ENCODE peak calls at places on chromosomes 13 and 19, in nine cellular contexts. One of them, this sample, is unnamed.

GRCh38 chr13:109163052-109163413 is 533.6 kb downstream of the MYO16 start:
- DNase-seq in thoracic aorta: no peak
- DNase-seq in fibroblast of mammary gland: no peak
- DNase-seq in endodermal cell: peak
- DNase-seq in K562: no peak
- DNase-seq in HL-60: no peak
- DNase-seq in astrocyte of the spinal cord: no peak
- DNase-seq in WTC11: no peak
- DNase-seq in H9: no peak
- DNase-seq in this sample: no peak

GRCh38 chr19:21463449-21464105 is 41.8 kb upstream of the ZNF429 start:
- DNase-seq in thoracic aorta: no peak
- DNase-seq in fibroblast of mammary gland: no peak
- DNase-seq in endodermal cell: peak
- DNase-seq in K562: peak
- DNase-seq in HL-60: no peak
- DNase-seq in astrocyte of the spinal cord: peak
- DNase-seq in WTC11: peak
- DNase-seq in H9: peak
- DNase-seq in this sample: peak

GRCh38 chr19:3509566-3509989 is 3.5 kb downstream of the FZR1 start:
- DNase-seq in thoracic aorta: no peak
- DNase-seq in fibroblast of mammary gland: peak
- DNase-seq in endodermal cell: no peak
- DNase-seq in K562: no peak
- DNase-seq in HL-60: no peak
- DNase-seq in astrocyte of the spinal cord: peak
- DNase-seq in WTC11: no peak
- DNase-seq in H9: no peak
- DNase-seq in this sample: no peak

GRCh38 chr13:25018729-25019115 is 77.2 kb upstream of the PABPC3 start:
- DNase-seq in thoracic aorta: no peak
- DNase-seq in fibroblast of mammary gland: no peak
- DNase-seq in endodermal cell: peak
- DNase-seq in K562: no peak
- DNase-seq in HL-60: no peak
- DNase-seq in astrocyte of the spinal cord: no peak
- DNase-seq in WTC11: peak
- DNase-seq in H9: peak
- DNase-seq in this sample: no peak

GRCh38 chr19:33040994-33041827 is 23.5 kb downstream of the RHPN2 start:
- DNase-seq in thoracic aorta: no peak
- DNase-seq in fibroblast of mammary gland: peak
- DNase-seq in endodermal cell: no peak
- DNase-seq in K562: no peak
- DNase-seq in HL-60: no peak
- DNase-seq in astrocyte of the spinal cord: peak
- DNase-seq in WTC11: no peak
- DNase-seq in H9: no peak
- DNase-seq in this sample: no peak

GRCh38 chr13:47672245-47672975 is 328.7 kb downstream of the SUCLA2 start:
- DNase-seq in thoracic aorta: no peak
- DNase-seq in fibroblast of mammary gland: peak
- DNase-seq in endodermal cell: no peak
- DNase-seq in K562: no peak
- DNase-seq in HL-60: no peak
- DNase-seq in astrocyte of the spinal cord: no peak
- DNase-seq in WTC11: no peak
- DNase-seq in H9: no peak
- DNase-seq in this sample: no peak

GRCh38 chr19:22976248-22976647 is 26.7 kb downstream of the ZNF728 start:
- DNase-seq in thoracic aorta: no peak
- DNase-seq in fibroblast of mammary gland: no peak
- DNase-seq in endodermal cell: no peak
- DNase-seq in K562: no peak
- DNase-seq in HL-60: no peak
- DNase-seq in astrocyte of the spinal cord: no peak
- DNase-seq in WTC11: no peak
- DNase-seq in H9: no peak
- DNase-seq in this sample: no peak

GRCh38 chr13:105491345-105491744 is 1044.1 kb downstream of the EFNB2 start:
- DNase-seq in thoracic aorta: no peak
- DNase-seq in fibroblast of mammary gland: no peak
- DNase-seq in endodermal cell: no peak
- DNase-seq in K562: no peak
- DNase-seq in HL-60: no peak
- DNase-seq in astrocyte of the spinal cord: no peak
- DNase-seq in WTC11: no peak
- DNase-seq in H9: no peak
- DNase-seq in this sample: no peak

GRCh38 chr19:29245221-29245620 is 32.3 kb upstream of the UQCRFS1 start:
- DNase-seq in thoracic aorta: no peak
- DNase-seq in fibroblast of mammary gland: no peak
- DNase-seq in endodermal cell: no peak
- DNase-seq in K562: no peak
- DNase-seq in HL-60: no peak
- DNase-seq in astrocyte of the spinal cord: no peak
- DNase-seq in WTC11: no peak
- DNase-seq in H9: no peak
- DNase-seq in this sample: no peak

GRCh38 chr19:4369109-4369887 is 25.9 kb downstream of the MPND start:
- DNase-seq in thoracic aorta: no peak
- DNase-seq in fibroblast of mammary gland: peak
- DNase-seq in endodermal cell: peak
- DNase-seq in K562: peak
- DNase-seq in HL-60: peak
- DNase-seq in astrocyte of the spinal cord: peak
- DNase-seq in WTC11: no peak
- DNase-seq in H9: peak
- DNase-seq in this sample: no peak

GRCh38 chr13:37751025-37751424 is 118.5 kb downstream of the TRPC4 start:
- DNase-seq in thoracic aorta: no peak
- DNase-seq in fibroblast of mammary gland: no peak
- DNase-seq in endodermal cell: no peak
- DNase-seq in K562: no peak
- DNase-seq in HL-60: no peak
- DNase-seq in astrocyte of the spinal cord: no peak
- DNase-seq in WTC11: no peak
- DNase-seq in H9: no peak
- DNase-seq in this sample: no peak

GRCh38 chr19:41297628-41298326 is 12.2 kb upstream of the CCDC97 start:
- DNase-seq in thoracic aorta: no peak
- DNase-seq in fibroblast of mammary gland: no peak
- DNase-seq in endodermal cell: no peak
- DNase-seq in K562: no peak
- DNase-seq in HL-60: no peak
- DNase-seq in astrocyte of the spinal cord: no peak
- DNase-seq in WTC11: no peak
- DNase-seq in H9: no peak
- DNase-seq in this sample: no peak

GRCh38 chr19:47760632-47760999 is 15.3 kb downstream of the NOP53 start:
- DNase-seq in thoracic aorta: no peak
- DNase-seq in fibroblast of mammary gland: no peak
- DNase-seq in endodermal cell: no peak
- DNase-seq in K562: no peak
- DNase-seq in HL-60: no peak
- DNase-seq in astrocyte of the spinal cord: no peak
- DNase-seq in WTC11: no peak
- DNase-seq in H9: no peak
- DNase-seq in this sample: no peak

GRCh38 chr19:17294051-17294891 is 9.0 kb downstream of the ABHD8 start:
- DNase-seq in thoracic aorta: no peak
- DNase-seq in fibroblast of mammary gland: no peak
- DNase-seq in endodermal cell: peak
- DNase-seq in K562: peak
- DNase-seq in HL-60: no peak
- DNase-seq in astrocyte of the spinal cord: no peak
- DNase-seq in WTC11: peak
- DNase-seq in H9: peak
- DNase-seq in this sample: peak

GRCh38 chr19:1843646-1844394 is 4.5 kb downstream of the REXO1 start:
- DNase-seq in thoracic aorta: no peak
- DNase-seq in fibroblast of mammary gland: no peak
- DNase-seq in endodermal cell: peak
- DNase-seq in K562: no peak
- DNase-seq in HL-60: no peak
- DNase-seq in astrocyte of the spinal cord: no peak
- DNase-seq in WTC11: no peak
- DNase-seq in H9: no peak
- DNase-seq in this sample: no peak

GRCh38 chr19:38774181-38774950 is 1.0 kb upstream of the LGALS7 start:
- DNase-seq in thoracic aorta: no peak
- DNase-seq in fibroblast of mammary gland: no peak
- DNase-seq in endodermal cell: no peak
- DNase-seq in K562: no peak
- DNase-seq in HL-60: no peak
- DNase-seq in astrocyte of the spinal cord: no peak
- DNase-seq in WTC11: no peak
- DNase-seq in H9: no peak
- DNase-seq in this sample: no peak

GRCh38 chr19:14354445-14354844 is 26.8 kb upstream of the ADGRE5 start:
- DNase-seq in thoracic aorta: no peak
- DNase-seq in fibroblast of mammary gland: no peak
- DNase-seq in endodermal cell: no peak
- DNase-seq in K562: peak
- DNase-seq in HL-60: no peak
- DNase-seq in astrocyte of the spinal cord: no peak
- DNase-seq in WTC11: no peak
- DNase-seq in H9: no peak
- DNase-seq in this sample: no peak

GRCh38 chr19:50485284-50485955 is 8.8 kb upstream of the GARIN5A start:
- DNase-seq in thoracic aorta: no peak
- DNase-seq in fibroblast of mammary gland: no peak
- DNase-seq in endodermal cell: no peak
- DNase-seq in K562: no peak
- DNase-seq in HL-60: no peak
- DNase-seq in astrocyte of the spinal cord: no peak
- DNase-seq in WTC11: no peak
- DNase-seq in H9: no peak
- DNase-seq in this sample: no peak

GRCh38 chr19:18514800-18515682 is 6.8 kb downstream of the ELL start:
- DNase-seq in thoracic aorta: no peak
- DNase-seq in fibroblast of mammary gland: peak
- DNase-seq in endodermal cell: no peak
- DNase-seq in K562: no peak
- DNase-seq in HL-60: peak
- DNase-seq in astrocyte of the spinal cord: peak
- DNase-seq in WTC11: no peak
- DNase-seq in H9: no peak
- DNase-seq in this sample: no peak

GRCh38 chr19:8926341-8926740 is 83.9 kb downstream of the MUC16 start:
- DNase-seq in thoracic aorta: no peak
- DNase-seq in fibroblast of mammary gland: no peak
- DNase-seq in endodermal cell: no peak
- DNase-seq in K562: no peak
- DNase-seq in HL-60: no peak
- DNase-seq in astrocyte of the spinal cord: no peak
- DNase-seq in WTC11: no peak
- DNase-seq in H9: no peak
- DNase-seq in this sample: no peak

DNA sequence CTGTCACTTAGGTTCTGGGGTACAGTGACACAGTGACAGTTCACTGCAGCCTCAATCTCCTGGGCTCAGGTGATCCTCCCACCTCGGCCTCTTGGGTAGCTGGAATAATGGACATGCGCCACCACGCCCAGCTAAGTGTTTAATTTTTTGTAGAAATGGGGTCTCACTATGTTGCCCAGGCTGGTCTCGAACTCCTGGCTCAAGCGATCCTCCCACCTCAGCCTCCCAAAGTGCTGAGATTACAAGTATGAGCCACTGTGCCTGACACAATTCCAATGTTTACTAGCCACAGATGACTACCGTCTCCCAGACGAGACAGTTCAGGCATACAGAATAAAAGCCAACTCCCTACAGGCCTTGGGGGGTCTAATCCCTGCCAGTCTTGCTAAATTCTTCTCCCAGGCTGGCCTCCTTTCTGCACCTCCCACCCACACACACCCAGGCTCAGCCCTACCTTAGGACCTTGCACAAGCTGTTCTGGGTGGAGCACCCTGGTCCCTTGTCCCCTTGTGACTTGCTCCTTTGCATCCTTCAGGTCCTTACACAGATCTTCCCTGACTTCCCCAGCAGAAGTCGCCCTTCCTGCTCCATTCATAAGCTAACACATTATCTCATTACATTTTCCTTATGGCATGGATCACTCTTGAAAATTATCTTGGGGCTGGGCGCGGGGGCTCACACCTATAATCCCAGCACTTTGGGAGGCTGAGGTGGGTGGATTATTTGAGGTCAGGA is 106.4 kb downstream of the INSR start:
- DNase-seq in thoracic aorta: no peak
- DNase-seq in fibroblast of mammary gland: no peak
- DNase-seq in endodermal cell: no peak
- DNase-seq in K562: no peak
- DNase-seq in HL-60: no peak
- DNase-seq in astrocyte of the spinal cord: no peak
- DNase-seq in WTC11: no peak
- DNase-seq in H9: no peak
- DNase-seq in this sample: no peak
- TF ChIP-seq CTCF in thoracic aorta: no peak
- TF ChIP-seq CTCF in fibroblast of mammary gland: no peak
- TF ChIP-seq CTCF in endodermal cell: no peak
- TF ChIP-seq CTCF in K562: peak
- TF ChIP-seq CTCF in HL-60: no peak
- TF ChIP-seq CTCF in astrocyte of the spinal cord: no peak
- TF ChIP-seq CTCF in WTC11: no peak
- TF ChIP-seq CTCF in H9: no peak
- TF ChIP-seq CTCF in this sample: no peak

GRCh38 chr19:7366701-7367420 is 18.1 kb downstream of the ARHGEF18 start:
- DNase-seq in thoracic aorta: no peak
- DNase-seq in fibroblast of mammary gland: peak
- DNase-seq in endodermal cell: no peak
- DNase-seq in K562: peak
- DNase-seq in HL-60: peak
- DNase-seq in astrocyte of the spinal cord: peak
- DNase-seq in WTC11: no peak
- DNase-seq in H9: no peak
- DNase-seq in this sample: no peak
- TF ChIP-seq CTCF in thoracic aorta: peak
- TF ChIP-seq CTCF in fibroblast of mammary gland: peak
- TF ChIP-seq CTCF in endodermal cell: peak
- TF ChIP-seq CTCF in K562: peak
- TF ChIP-seq CTCF in HL-60: no peak
- TF ChIP-seq CTCF in astrocyte of the spinal cord: peak
- TF ChIP-seq CTCF in WTC11: peak
- TF ChIP-seq CTCF in H9: peak
- TF ChIP-seq CTCF in this sample: peak

GRCh38 chr19:13038306-13039210 is 43.3 kb downstream of the NFIX start:
- DNase-seq in thoracic aorta: no peak
- DNase-seq in fibroblast of mammary gland: no peak
- DNase-seq in endodermal cell: peak
- DNase-seq in K562: no peak
- DNase-seq in HL-60: no peak
- DNase-seq in astrocyte of the spinal cord: no peak
- DNase-seq in WTC11: no peak
- DNase-seq in H9: no peak
- DNase-seq in this sample: no peak
- TF ChIP-seq CTCF in thoracic aorta: no peak
- TF ChIP-seq CTCF in fibroblast of mammary gland: no peak
- TF ChIP-seq CTCF in endodermal cell: peak
- TF ChIP-seq CTCF in K562: peak
- TF ChIP-seq CTCF in HL-60: no peak
- TF ChIP-seq CTCF in astrocyte of the spinal cord: peak
- TF ChIP-seq CTCF in WTC11: no peak
- TF ChIP-seq CTCF in H9: peak
- TF ChIP-seq CTCF in this sample: no peak

GRCh38 chr19:34145741-34146202 is 26.5 kb upstream of the LSM14A start:
- DNase-seq in thoracic aorta: no peak
- DNase-seq in fibroblast of mammary gland: peak
- DNase-seq in endodermal cell: peak
- DNase-seq in K562: peak
- DNase-seq in HL-60: no peak
- DNase-seq in astrocyte of the spinal cord: peak
- DNase-seq in WTC11: peak
- DNase-seq in H9: peak
- DNase-seq in this sample: peak
- TF ChIP-seq CTCF in thoracic aorta: peak
- TF ChIP-seq CTCF in fibroblast of mammary gland: peak
- TF ChIP-seq CTCF in endodermal cell: peak
- TF ChIP-seq CTCF in K562: peak
- TF ChIP-seq CTCF in HL-60: peak
- TF ChIP-seq CTCF in astrocyte of the spinal cord: peak
- TF ChIP-seq CTCF in WTC11: peak
- TF ChIP-seq CTCF in H9: peak
- TF ChIP-seq CTCF in this sample: peak

This sample was measured in endothelial cell.